ENCODE peak calls at places on chromosomes 3 and 15, in six cellular contexts. One of them, this sample, is unnamed.

GRCh38 chr15:101128191-101128590 is 123.7 kb downstream of the CHSY1 start:
- DNase-seq in fibroblast of the aortic adventitia: peak
- DNase-seq in colonic mucosa: no peak
- DNase-seq in PC-9: peak
- DNase-seq in heart left ventricle: no peak
- DNase-seq in foreskin fibroblast: peak
- DNase-seq in this sample: no peak

GRCh38 chr3:46887980-46888494 is 10.5 kb downstream of the PTH1R start:
- DNase-seq in PC-9: no peak
- DNase-seq in colonic mucosa: no peak
- DNase-seq in fibroblast of the aortic adventitia: no peak
- DNase-seq in heart left ventricle: no peak
- DNase-seq in foreskin fibroblast: no peak
- DNase-seq in this sample: no peak

GRCh38 chr3:86988235-86988634 is 2.7 kb downstream of the VGLL3 start:
- DNase-seq in heart left ventricle: no peak
- DNase-seq in fibroblast of the aortic adventitia: peak
- DNase-seq in foreskin fibroblast: peak
- DNase-seq in colonic mucosa: no peak
- DNase-seq in PC-9: no peak
- DNase-seq in this sample: no peak

GRCh38 chr3:4723921-4724698 is 231.0 kb downstream of the ITPR1 start:
- DNase-seq in colonic mucosa: no peak
- DNase-seq in foreskin fibroblast: no peak
- DNase-seq in heart left ventricle: no peak
- DNase-seq in PC-9: no peak
- DNase-seq in fibroblast of the aortic adventitia: peak
- DNase-seq in this sample: no peak

GRCh38 chr3:115693868-115694267 is 70.6 kb downstream of the GAP43 start:
- DNase-seq in colonic mucosa: no peak
- DNase-seq in foreskin fibroblast: no peak
- DNase-seq in heart left ventricle: no peak
- DNase-seq in fibroblast of the aortic adventitia: no peak
- DNase-seq in PC-9: no peak
- DNase-seq in this sample: no peak

GRCh38 chr3:25428003-25428861 is at the start of gene RARB:
- DNase-seq in fibroblast of the aortic adventitia: peak
- DNase-seq in PC-9: peak
- DNase-seq in foreskin fibroblast: peak
- DNase-seq in colonic mucosa: peak
- DNase-seq in heart left ventricle: peak
- DNase-seq in this sample: no peak

GRCh38 chr3:33578325-33579180 is 138.3 kb upstream of the UBP1 start:
- DNase-seq in foreskin fibroblast: peak
- DNase-seq in fibroblast of the aortic adventitia: peak
- DNase-seq in PC-9: peak
- DNase-seq in heart left ventricle: no peak
- DNase-seq in colonic mucosa: no peak
- DNase-seq in this sample: no peak

GRCh38 chr15:47288794-47289193 is 428.5 kb upstream of the SEMA6D start:
- DNase-seq in colonic mucosa: no peak
- DNase-seq in fibroblast of the aortic adventitia: no peak
- DNase-seq in PC-9: no peak
- DNase-seq in heart left ventricle: no peak
- DNase-seq in foreskin fibroblast: no peak
- DNase-seq in this sample: no peak

GRCh38 chr3:100277255-100277800 is 16.5 kb downstream of the TBC1D23 start:
- DNase-seq in foreskin fibroblast: no peak
- DNase-seq in PC-9: no peak
- DNase-seq in colonic mucosa: no peak
- DNase-seq in heart left ventricle: no peak
- DNase-seq in fibroblast of the aortic adventitia: no peak
- DNase-seq in this sample: no peak

GRCh38 chr3:195893121-195893449 is 15.3 kb downstream of the TNK2 start:
- DNase-seq in heart left ventricle: peak
- DNase-seq in PC-9: no peak
- DNase-seq in foreskin fibroblast: no peak
- DNase-seq in fibroblast of the aortic adventitia: no peak
- DNase-seq in colonic mucosa: no peak
- DNase-seq in this sample: no peak

GRCh38 chr3:136612512-136612911 is 139.7 kb downstream of the STAG1 start:
- DNase-seq in heart left ventricle: no peak
- DNase-seq in PC-9: no peak
- DNase-seq in fibroblast of the aortic adventitia: no peak
- DNase-seq in colonic mucosa: no peak
- DNase-seq in foreskin fibroblast: peak
- DNase-seq in this sample: no peak

GRCh38 chr15:67107014-67107812 is 41.8 kb downstream of the SMAD3 start:
- DNase-seq in heart left ventricle: no peak
- DNase-seq in foreskin fibroblast: peak
- DNase-seq in fibroblast of the aortic adventitia: peak
- DNase-seq in PC-9: peak
- DNase-seq in colonic mucosa: peak
- DNase-seq in this sample: peak

GRCh38 chr3:53815067-53815466 is 31.2 kb downstream of the CHDH start:
- DNase-seq in fibroblast of the aortic adventitia: no peak
- DNase-seq in foreskin fibroblast: no peak
- DNase-seq in heart left ventricle: no peak
- DNase-seq in PC-9: no peak
- DNase-seq in colonic mucosa: no peak
- DNase-seq in this sample: no peak

GRCh38 chr3:188435266-188435665 is 281.3 kb downstream of the LPP start:
- DNase-seq in colonic mucosa: no peak
- DNase-seq in fibroblast of the aortic adventitia: no peak
- DNase-seq in foreskin fibroblast: no peak
- DNase-seq in heart left ventricle: no peak
- DNase-seq in PC-9: no peak
- DNase-seq in this sample: no peak

GRCh38 chr15:68447209-68447608 is 15.2 kb upstream of the ITGA11 start:
- DNase-seq in colonic mucosa: no peak
- DNase-seq in fibroblast of the aortic adventitia: no peak
- DNase-seq in heart left ventricle: no peak
- DNase-seq in PC-9: no peak
- DNase-seq in foreskin fibroblast: no peak
- DNase-seq in this sample: no peak

GRCh38 chr3:126450219-126450618 is 25.5 kb downstream of the ZXDC start:
- DNase-seq in fibroblast of the aortic adventitia: no peak
- DNase-seq in colonic mucosa: no peak
- DNase-seq in heart left ventricle: no peak
- DNase-seq in PC-9: no peak
- DNase-seq in foreskin fibroblast: no peak
- DNase-seq in this sample: no peak

GRCh38 chr3:119145500-119146167 is at the start of gene TEX55:
- DNase-seq in foreskin fibroblast: peak
- DNase-seq in heart left ventricle: peak
- DNase-seq in PC-9: peak
- DNase-seq in colonic mucosa: peak
- DNase-seq in fibroblast of the aortic adventitia: peak
- DNase-seq in this sample: peak

GRCh38 chr3:45890405-45890804 is 4.1 kb downstream of the CCR9 start:
- DNase-seq in foreskin fibroblast: no peak
- DNase-seq in fibroblast of the aortic adventitia: no peak
- DNase-seq in PC-9: peak
- DNase-seq in colonic mucosa: peak
- DNase-seq in heart left ventricle: no peak
- DNase-seq in this sample: no peak

GRCh38 chr15:85580914-85581313 is 200.5 kb downstream of the AKAP13 start:
- DNase-seq in foreskin fibroblast: no peak
- DNase-seq in PC-9: peak
- DNase-seq in heart left ventricle: peak
- DNase-seq in fibroblast of the aortic adventitia: no peak
- DNase-seq in colonic mucosa: peak
- DNase-seq in this sample: no peak

GRCh38 chr15:100653608-100654007 is 51.2 kb downstream of the ASB7 start:
- DNase-seq in foreskin fibroblast: no peak
- DNase-seq in PC-9: no peak
- DNase-seq in fibroblast of the aortic adventitia: peak
- DNase-seq in colonic mucosa: no peak
- DNase-seq in heart left ventricle: no peak
- DNase-seq in this sample: no peak

GRCh38 chr3:117252208-117252607 is 542.6 kb downstream of the TUSC7 start:
- DNase-seq in heart left ventricle: no peak
- DNase-seq in fibroblast of the aortic adventitia: peak
- DNase-seq in PC-9: no peak
- DNase-seq in foreskin fibroblast: peak
- DNase-seq in colonic mucosa: no peak
- DNase-seq in this sample: no peak

GRCh38 chr3:160224811-160225180 is 426 bp upstream of the C3orf80 start:
- DNase-seq in heart left ventricle: no peak
- DNase-seq in PC-9: no peak
- DNase-seq in foreskin fibroblast: no peak
- DNase-seq in colonic mucosa: no peak
- DNase-seq in fibroblast of the aortic adventitia: no peak
- DNase-seq in this sample: no peak
- H3K4me3 ChIP-seq in heart left ventricle: peak
- H3K4me3 ChIP-seq in PC-9: peak
- H3K4me3 ChIP-seq in foreskin fibroblast: peak
- H3K4me3 ChIP-seq in colonic mucosa: peak
- H3K4me3 ChIP-seq in fibroblast of the aortic adventitia: peak
- H3K4me3 ChIP-seq in this sample: peak

GRCh38 chr15:78502641-78503040 is 4.7 kb upstream of the HYKK start:
- DNase-seq in foreskin fibroblast: no peak
- DNase-seq in PC-9: no peak
- DNase-seq in fibroblast of the aortic adventitia: no peak
- DNase-seq in heart left ventricle: no peak
- DNase-seq in colonic mucosa: no peak
- DNase-seq in this sample: no peak

GRCh38 chr15:78509726-78510312 is 2.4 kb downstream of the HYKK start:
- DNase-seq in foreskin fibroblast: no peak
- DNase-seq in fibroblast of the aortic adventitia: no peak
- DNase-seq in colonic mucosa: no peak
- DNase-seq in heart left ventricle: no peak
- DNase-seq in PC-9: no peak
- DNase-seq in this sample: no peak

GRCh38 chr15:78507831-78508160 is 419 bp downstream of the HYKK start:
- DNase-seq in heart left ventricle: peak
- DNase-seq in foreskin fibroblast: no peak
- DNase-seq in fibroblast of the aortic adventitia: no peak
- DNase-seq in PC-9: no peak
- DNase-seq in colonic mucosa: no peak
- DNase-seq in this sample: no peak

GRCh38 chr15:78508272-78508671 is 895 bp downstream of the HYKK start:
- DNase-seq in PC-9: no peak
- DNase-seq in foreskin fibroblast: no peak
- DNase-seq in colonic mucosa: peak
- DNase-seq in fibroblast of the aortic adventitia: no peak
- DNase-seq in heart left ventricle: no peak
- DNase-seq in this sample: no peak

DNA sequence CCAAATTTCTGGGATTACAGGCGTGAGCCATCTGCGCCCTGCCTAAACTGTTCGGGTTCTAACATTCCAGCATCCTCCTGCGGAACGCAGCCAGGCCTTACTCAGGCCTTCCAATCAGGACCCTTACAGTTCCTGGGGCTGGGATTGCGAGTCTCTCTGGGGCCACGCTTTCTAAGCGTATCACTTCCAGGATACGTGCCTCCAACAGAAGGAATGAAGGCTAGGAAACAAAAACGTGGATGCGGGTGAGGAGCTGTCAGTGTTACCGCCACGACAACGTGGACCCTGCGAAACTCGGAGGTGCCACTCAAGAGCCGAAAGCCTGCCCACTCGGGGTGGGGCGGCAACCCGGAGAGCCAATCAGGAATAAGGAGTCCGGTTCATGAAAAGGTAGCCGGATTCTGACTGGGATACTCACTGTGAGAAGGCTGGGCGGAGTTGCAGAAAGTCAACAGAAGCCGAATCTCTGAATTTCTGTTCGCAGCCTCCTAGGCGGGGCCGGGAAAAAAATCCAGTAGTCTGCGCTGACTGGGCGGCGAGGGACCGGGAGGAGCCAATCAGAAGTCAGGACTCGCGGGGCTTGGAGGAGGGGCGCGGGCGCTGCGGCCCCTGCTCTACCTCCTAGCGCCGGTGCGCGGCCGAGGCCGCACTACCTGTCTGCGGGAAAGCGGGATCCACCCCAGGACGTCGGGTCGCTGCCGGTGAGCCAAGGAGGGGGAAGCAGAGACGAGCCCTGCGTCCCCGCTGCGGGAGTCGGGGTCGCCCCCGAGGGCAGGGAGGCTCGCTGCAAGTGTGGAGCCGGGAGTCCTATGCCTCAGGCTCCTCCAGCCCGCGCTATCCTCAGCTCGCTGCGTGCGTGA is at the start of gene HYKK:
- DNase-seq in PC-9: peak
- DNase-seq in fibroblast of the aortic adventitia: peak
- DNase-seq in colonic mucosa: peak
- DNase-seq in heart left ventricle: peak
- DNase-seq in foreskin fibroblast: peak
- DNase-seq in this sample: peak
- TF ChIP-seq CTCF in PC-9: no peak
- TF ChIP-seq CTCF in fibroblast of the aortic adventitia: peak
- TF ChIP-seq CTCF in colonic mucosa: no peak
- TF ChIP-seq CTCF in heart left ventricle: peak
- TF ChIP-seq CTCF in foreskin fibroblast: no peak
- TF ChIP-seq CTCF in this sample: peak

DNA sequence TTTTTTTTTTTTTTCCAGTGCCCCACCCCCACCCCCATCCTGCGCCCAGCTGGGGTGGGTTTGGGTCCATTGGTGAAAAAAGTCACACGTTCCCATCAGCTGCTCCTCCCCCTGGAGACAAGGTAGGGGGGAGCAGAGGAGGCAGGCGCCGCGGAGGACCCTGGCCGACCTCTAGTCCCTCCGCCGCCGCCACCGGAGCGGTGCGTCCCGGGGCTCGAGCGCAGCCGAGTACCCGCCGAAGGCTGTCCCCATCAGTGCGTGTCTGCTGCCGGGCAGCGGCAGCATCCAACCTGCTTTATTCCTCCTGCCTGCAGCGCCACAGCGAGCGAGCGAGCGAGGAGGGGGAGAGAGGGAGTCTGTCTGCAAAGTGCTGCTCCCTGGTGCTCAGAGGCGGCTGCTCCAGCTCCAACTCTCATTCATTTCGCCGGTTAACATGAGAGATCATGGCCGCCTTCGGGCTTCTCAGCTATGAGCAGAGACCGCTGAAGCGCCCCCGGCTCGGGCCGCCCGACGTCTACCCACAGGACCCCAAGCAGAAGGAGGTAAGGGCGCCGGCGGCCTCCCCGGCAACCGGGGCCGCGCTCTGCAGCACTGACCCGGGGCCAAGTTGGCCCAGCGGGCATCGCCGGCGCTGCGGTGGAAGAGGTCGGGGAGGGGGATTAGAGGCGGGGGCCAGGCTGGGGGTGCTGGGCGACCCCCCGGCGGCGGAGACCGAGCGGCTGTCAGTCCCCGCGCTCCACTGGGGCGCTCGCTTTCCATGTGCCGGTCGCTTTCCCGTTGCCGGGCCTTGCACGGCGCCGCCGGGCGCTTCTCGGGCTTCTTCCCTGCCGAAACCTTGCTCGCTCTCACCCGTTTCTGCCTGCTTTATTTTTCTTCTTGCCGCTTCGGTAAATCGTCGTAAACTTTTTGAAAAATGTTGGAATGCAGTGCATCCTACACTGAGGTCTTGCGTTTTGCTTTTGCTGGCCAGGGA is 1.3 kb downstream of the MED12L start:
- DNase-seq in fibroblast of the aortic adventitia: peak
- DNase-seq in PC-9: peak
- DNase-seq in foreskin fibroblast: peak
- DNase-seq in heart left ventricle: peak
- DNase-seq in colonic mucosa: peak
- DNase-seq in this sample: peak
- H3K4me3 ChIP-seq in fibroblast of the aortic adventitia: peak
- H3K4me3 ChIP-seq in PC-9: peak
- H3K4me3 ChIP-seq in foreskin fibroblast: peak
- H3K4me3 ChIP-seq in heart left ventricle: peak
- H3K4me3 ChIP-seq in colonic mucosa: peak
- H3K4me3 ChIP-seq in this sample: peak

GRCh38 chr3:67804089-67804488 is 149.7 kb upstream of the SUCLG2 start:
- DNase-seq in foreskin fibroblast: peak
- DNase-seq in colonic mucosa: no peak
- DNase-seq in PC-9: no peak
- DNase-seq in heart left ventricle: no peak
- DNase-seq in fibroblast of the aortic adventitia: no peak
- DNase-seq in this sample: no peak
- TF ChIP-seq CTCF in foreskin fibroblast: no peak
- TF ChIP-seq CTCF in colonic mucosa: no peak
- TF ChIP-seq CTCF in PC-9: no peak
- TF ChIP-seq CTCF in heart left ventricle: no peak
- TF ChIP-seq CTCF in fibroblast of the aortic adventitia: no peak
- TF ChIP-seq CTCF in this sample: no peak